ENCODE peak calls at places on chromosomes 3 and 15, in eight cellular contexts. V is PC-3, P is OCI-LY7, M is psoas muscle, U is DND-41, A is ovary, D is adrenal gland, F is lung. G is an unnamed sample. For H3K4me1, the result is how much of the 10 kb centered on the place peaks cover.

GRCh38 chr3:90015688-90016356 is 908.4 kb downstream of the EPHA3 start:
- DNase-seq in V (peak), P (no peak), M (no peak), U (no peak), A (peak), D (no peak), F (no peak), G (no peak)

GRCh38 chr15:101436526-101436925 is 53.0 kb downstream of the PCSK6 start:
- DNase-seq in V (no peak), P (no peak), M (no peak), U (no peak), A (no peak), D (no peak), F (no peak), G (no peak)

GRCh38 chr3:193190387-193190786 is 50.6 kb upstream of the PLAAT1 start:
- DNase-seq in V (peak), P (peak), M (no peak), U (peak), A (no peak), D (peak), F (peak), G (no peak)

GRCh38 chr15:96053039-96054021 is 277.2 kb upstream of the NR2F2 start:
- DNase-seq in V (peak), P (no peak), M (peak), U (no peak), A (peak), D (peak), F (peak), G (no peak)

GRCh38 chr3:138188013-138188352 is 882 bp downstream of the ARMC8 start:
- DNase-seq in V (peak), P (peak), M (no peak), U (peak), A (no peak), D (no peak), F (no peak), G (peak)

GRCh38 chr3:82506204-82506603 is 744.8 kb upstream of the GBE1 start:
- DNase-seq in V (no peak), P (no peak), M (no peak), U (no peak), A (no peak), D (no peak), F (no peak), G (no peak)

GRCh38 chr3:30954431-30954830 is 60.0 kb upstream of the GADL1 start:
- DNase-seq in V (no peak), P (no peak), M (no peak), U (no peak), A (no peak), D (no peak), F (no peak), G (no peak)

GRCh38 chr3:126307083-126307482 is 50.1 kb downstream of the KLF15 start:
- DNase-seq in V (no peak), P (peak), M (no peak), U (no peak), A (no peak), D (no peak), F (no peak), G (no peak)

GRCh38 chr15:63136742-63137141 is 15.1 kb downstream of the LACTB start:
- DNase-seq in V (no peak), P (no peak), M (no peak), U (no peak), A (no peak), D (no peak), F (no peak), G (no peak)

GRCh38 chr3:192223815-192224214 is 503.5 kb downstream of the FGF12 start:
- DNase-seq in V (no peak), P (no peak), M (no peak), U (no peak), A (no peak), D (peak), F (no peak), G (no peak)

GRCh38 chr15:57625703-57626448 is 34.2 kb downstream of the MYZAP start:
- DNase-seq in V (no peak), P (no peak), M (no peak), U (no peak), A (no peak), D (no peak), F (no peak), G (no peak)

GRCh38 chr15:61613729-61614128 is 384.6 kb upstream of the RORA start:
- DNase-seq in V (no peak), P (no peak), M (no peak), U (no peak), A (no peak), D (no peak), F (no peak), G (no peak)

GRCh38 chr15:78070049-78070698 is 7.3 kb downstream of the TBC1D2B start:
- DNase-seq in V (peak), P (peak), M (no peak), U (peak), A (no peak), D (no peak), F (no peak), G (no peak)

GRCh38 chr3:87626471-87626995 is 350.1 kb upstream of the POU1F1 start:
- DNase-seq in V (peak), P (no peak), M (no peak), U (no peak), A (no peak), D (no peak), F (no peak), G (no peak)

GRCh38 chr15:101185770-101186169 is 66.1 kb downstream of the CHSY1 start:
- DNase-seq in V (no peak), P (no peak), M (no peak), U (no peak), A (no peak), D (no peak), F (no peak), G (no peak)

DNA sequence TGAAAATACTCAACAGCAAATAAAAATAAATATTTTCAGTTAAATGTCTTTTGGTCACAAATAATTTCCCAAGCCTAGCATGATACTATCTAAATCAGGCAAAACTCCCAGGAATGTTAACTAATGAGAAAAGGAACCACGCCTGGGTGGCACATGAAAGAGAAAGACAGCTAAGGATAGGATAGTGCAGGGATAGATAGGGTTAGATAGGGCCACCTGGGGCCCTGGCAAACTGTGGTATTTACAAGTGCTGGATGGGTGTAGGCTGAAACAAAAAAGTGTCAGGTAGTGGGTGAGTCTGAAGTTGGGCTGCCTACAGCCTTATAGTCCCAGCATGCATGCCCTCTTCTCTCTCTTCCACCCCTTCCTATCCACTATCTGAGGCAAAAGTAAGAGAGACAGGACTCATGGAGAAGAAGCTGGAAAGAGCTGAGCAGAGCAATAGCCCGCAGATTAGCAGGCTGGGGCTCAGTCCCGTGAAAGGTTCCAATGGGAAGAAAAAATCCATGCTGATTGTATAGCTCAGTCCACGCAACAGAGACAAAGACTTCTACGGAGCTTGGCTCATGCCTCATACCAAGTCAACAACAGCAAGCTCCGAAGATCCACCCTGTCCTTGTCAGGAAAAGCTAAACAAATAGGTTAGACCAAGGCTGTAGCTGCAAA is 342.2 kb upstream of the ATP11B start:
- DNase-seq in V (no peak), P (no peak), M (no peak), U (no peak), A (no peak), D (no peak), F (no peak), G (no peak)
- H3K4me1 ChIP-seq in V (under half), P (under half), M (under half), U (under half), A (under half), D (under half), F (under half), G (under half)

GRCh38 chr3:152100491-152101086 is 168.1 kb upstream of the MBNL1 start:
- DNase-seq in V (no peak), P (no peak), M (no peak), U (peak), A (no peak), D (no peak), F (no peak), G (no peak)

GRCh38 chr3:152105446-152105845 is 163.3 kb upstream of the MBNL1 start:
- DNase-seq in V (no peak), P (no peak), M (no peak), U (no peak), A (no peak), D (no peak), F (no peak), G (no peak)

GRCh38 chr3:152104847-152105415 is 163.8 kb upstream of the MBNL1 start:
- DNase-seq in V (no peak), P (no peak), M (no peak), U (no peak), A (no peak), D (no peak), F (no peak), G (no peak)

GRCh38 chr3:152102410-152102809 is 166.3 kb upstream of the MBNL1 start:
- DNase-seq in V (no peak), P (no peak), M (no peak), U (no peak), A (no peak), D (no peak), F (no peak), G (no peak)

DNA sequence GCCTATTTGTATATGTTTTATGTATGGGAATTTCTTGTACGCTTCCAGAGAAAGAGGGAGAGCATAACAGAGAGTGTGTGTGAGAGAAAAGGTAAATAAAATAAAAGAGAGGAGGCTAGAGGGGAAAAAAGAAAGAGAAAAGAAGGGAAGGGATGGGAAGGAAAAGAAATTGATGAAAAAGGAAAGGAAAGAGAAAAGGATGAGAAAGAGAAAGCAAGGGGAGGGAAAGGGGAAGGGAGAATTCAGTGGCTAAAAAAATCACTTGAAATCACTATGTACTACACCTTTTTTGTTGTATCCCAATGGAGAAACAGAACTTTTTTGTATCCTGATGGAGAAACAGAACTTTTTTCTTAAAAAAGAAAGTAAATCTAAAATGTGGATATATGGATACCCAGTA is 165.5 kb upstream of the MBNL1 start:
- DNase-seq in V (no peak), P (no peak), M (no peak), U (no peak), A (no peak), D (no peak), F (no peak), G (no peak)
- H3K4me1 ChIP-seq in V (under half), P (under half), M (under half), U (under half), A (under half), D (under half), F (under half), G (under half)

GRCh38 chr3:47418167-47419082 is 37.6 kb downstream of the PTPN23 start:
- DNase-seq in V (no peak), P (no peak), M (no peak), U (no peak), A (no peak), D (no peak), F (no peak), G (no peak)
- H3K4me1 ChIP-seq in V (under half), P (under half), M (under half), U (under half), A (under half), D (under half), F (under half), G (under half)

GRCh38 chr3:160374925-160375324 is 24.1 kb downstream of the IFT80 start:
- DNase-seq in V (peak), P (no peak), M (no peak), U (no peak), A (no peak), D (no peak), F (no peak), G (no peak)
- H3K4me1 ChIP-seq in V (half or more), P (under half), M (under half), U (under half), A (under half), D (under half), F (under half), G (under half)

GRCh38 chr3:72436863-72437592 is 411.2 kb downstream of the SHQ1 start:
- DNase-seq in V (no peak), P (no peak), M (no peak), U (no peak), A (no peak), D (no peak), F (no peak), G (no peak)
- H3K4me1 ChIP-seq in V (under half), P (under half), M (half or more), U (under half), A (under half), D (under half), F (under half), G (under half)

GRCh38 chr15:90611157-90611556 is 81.4 kb downstream of the CRTC3 start:
- DNase-seq in V (no peak), P (no peak), M (no peak), U (no peak), A (no peak), D (no peak), F (no peak), G (no peak)
- H3K4me1 ChIP-seq in V (under half), P (under half), M (under half), U (under half), A (under half), D (under half), F (under half), G (under half)

GRCh38 chr3:151316267-151316991 is at the start of gene GPR87:
- DNase-seq in V (peak), P (no peak), M (no peak), U (no peak), A (no peak), D (no peak), F (no peak), G (no peak)

GRCh38 chr3:151314593-151314992 is 2.0 kb downstream of the GPR87 start:
- DNase-seq in V (no peak), P (no peak), M (no peak), U (no peak), A (no peak), D (no peak), F (no peak), G (no peak)

GRCh38 chr3:151314132-151314531 is 2.5 kb downstream of the GPR87 start:
- DNase-seq in V (no peak), P (no peak), M (no peak), U (no peak), A (no peak), D (no peak), F (no peak), G (no peak)

GRCh38 chr3:151315846-151316245 is 774 bp downstream of the GPR87 start:
- DNase-seq in V (peak), P (no peak), M (no peak), U (no peak), A (no peak), D (no peak), F (no peak), G (no peak)

GRCh38 chr3:151315136-151315535 is 1.5 kb downstream of the GPR87 start:
- DNase-seq in V (peak), P (no peak), M (no peak), U (no peak), A (no peak), D (no peak), F (no peak), G (no peak)
- H3K4me1 ChIP-seq in V (half or more), P (under half), M (under half), U (under half), A (under half), D (under half), F (under half), G (under half)

GRCh38 chr3:3603351-3603750 is 195.9 kb upstream of the LRRN1 start:
- DNase-seq in V (no peak), P (no peak), M (no peak), U (no peak), A (no peak), D (no peak), F (no peak), G (no peak)
- H3K4me1 ChIP-seq in V (under half), P (under half), M (under half), U (under half), A (under half), D (under half), F (under half), G (under half)

DNA sequence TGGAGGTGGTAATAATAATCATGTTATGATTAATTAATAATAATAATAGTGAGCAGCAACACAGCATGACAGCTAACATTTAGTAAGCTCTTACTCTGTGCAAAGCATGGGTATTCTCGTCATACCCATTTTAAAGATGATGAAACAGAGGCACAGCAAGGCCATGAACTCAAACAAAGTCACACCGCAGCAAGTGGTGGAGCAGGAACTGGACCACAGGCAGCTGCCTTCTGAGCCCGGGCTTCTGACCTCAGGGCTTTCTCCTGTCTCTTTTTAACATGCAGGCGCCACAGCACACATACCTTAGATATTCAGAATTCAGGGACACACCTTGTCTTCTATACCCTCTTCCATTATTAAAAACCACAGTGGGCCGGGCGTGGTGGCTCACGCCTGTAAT is 50.7 kb upstream of the SPATA12 start:
- DNase-seq in V (no peak), P (no peak), M (no peak), U (no peak), A (no peak), D (no peak), F (no peak), G (no peak)
- H3K4me1 ChIP-seq in V (under half), P (under half), M (under half), U (under half), A (under half), D (under half), F (under half), G (under half)

GRCh38 chr15:89809093-89809786 is 5.4 kb downstream of the ANPEP start:
- DNase-seq in V (no peak), P (no peak), M (no peak), U (no peak), A (no peak), D (no peak), F (no peak), G (no peak)
- H3K4me1 ChIP-seq in V (under half), P (under half), M (under half), U (under half), A (under half), D (under half), F (under half), G (under half)

G was measured in naive thymus-derived CD4-positive, alpha-beta T cell.